ENCODE peak calls at places on chromosomes 2 and 18, in four cellular contexts. One of them, this sample, is unnamed.

GRCh38 chr2:85312404-85312803 is 15.4 kb downstream of the TGOLN2 start:
- DNase-seq in testis: no peak
- DNase-seq in colonic mucosa: no peak
- DNase-seq in PC-9: no peak
- DNase-seq in this sample: no peak

GRCh38 chr2:6922201-6922656 is 5.0 kb downstream of the RNF144A start:
- DNase-seq in PC-9: peak; percentile 70
- DNase-seq in testis: no peak
- DNase-seq in colonic mucosa: no peak
- DNase-seq in this sample: peak; percentile 33

GRCh38 chr2:194819367-194819766 is 837.7 kb upstream of the SLC39A10 start:
- DNase-seq in colonic mucosa: no peak
- DNase-seq in testis: no peak
- DNase-seq in PC-9: no peak
- DNase-seq in this sample: no peak

GRCh38 chr18:23951206-23951605 is 63.3 kb upstream of the TTC39C start:
- DNase-seq in PC-9: no peak
- DNase-seq in testis: no peak
- DNase-seq in colonic mucosa: no peak
- DNase-seq in this sample: no peak

GRCh38 chr2:175981546-175981945 is 20.5 kb downstream of the LNPK start:
- DNase-seq in colonic mucosa: no peak
- DNase-seq in testis: no peak
- DNase-seq in PC-9: no peak
- DNase-seq in this sample: no peak

GRCh38 chr2:232537499-232537898 is 2.0 kb upstream of the CHRNG start:
- DNase-seq in colonic mucosa: no peak
- DNase-seq in testis: no peak
- DNase-seq in PC-9: no peak
- DNase-seq in this sample: no peak

GRCh38 chr18:24731158-24731557 is 270.7 kb downstream of the HRH4 start:
- DNase-seq in colonic mucosa: no peak
- DNase-seq in PC-9: no peak
- DNase-seq in testis: no peak
- DNase-seq in this sample: no peak

GRCh38 chr2:51013870-51014526 is 17.9 kb downstream of the NRXN1 start:
- DNase-seq in testis: no peak
- DNase-seq in colonic mucosa: no peak
- DNase-seq in PC-9: no peak
- DNase-seq in this sample: no peak

GRCh38 chr2:237590272-237591020 is at the start of gene RAB17:
- DNase-seq in colonic mucosa: peak; percentile 91
- DNase-seq in PC-9: peak; percentile 94
- DNase-seq in testis: no peak
- DNase-seq in this sample: no peak

GRCh38 chr2:227143895-227144294 is 20.1 kb downstream of the COL4A4 start:
- DNase-seq in colonic mucosa: no peak
- DNase-seq in PC-9: no peak
- DNase-seq in testis: no peak
- DNase-seq in this sample: no peak

GRCh38 chr2:138775725-138776124 is 4.5 kb downstream of the NXPH2 start:
- DNase-seq in testis: no peak
- DNase-seq in PC-9: no peak
- DNase-seq in colonic mucosa: no peak
- DNase-seq in this sample: no peak

GRCh38 chr18:74796928-74797576 is 199.4 kb downstream of the ZNF407 start:
- DNase-seq in PC-9: no peak
- DNase-seq in colonic mucosa: no peak
- DNase-seq in testis: no peak
- DNase-seq in this sample: peak; percentile 14

GRCh38 chr2:159201321-159202063 is 85.0 kb downstream of the WDSUB1 start:
- DNase-seq in colonic mucosa: no peak
- DNase-seq in PC-9: no peak
- DNase-seq in testis: no peak
- DNase-seq in this sample: no peak

GRCh38 chr2:73925033-73925704 is 1.5 kb upstream of the DGUOK start:
- DNase-seq in colonic mucosa: peak; percentile 81
- DNase-seq in PC-9: no peak
- DNase-seq in testis: peak; percentile 63
- DNase-seq in this sample: no peak

GRCh38 chr2:240586919-240587800 is 626 bp downstream of the CAPN10 start:
- DNase-seq in testis: peak; percentile 33
- DNase-seq in PC-9: peak; percentile 57
- DNase-seq in colonic mucosa: peak; percentile 72
- DNase-seq in this sample: no peak

GRCh38 chr2:32712870-32713269 is 85.0 kb downstream of the TTC27 start:
- DNase-seq in testis: no peak
- DNase-seq in colonic mucosa: no peak
- DNase-seq in PC-9: no peak
- DNase-seq in this sample: no peak

GRCh38 chr2:74440005-74440377 is 1.7 kb downstream of the RTKN start:
- DNase-seq in PC-9: no peak
- DNase-seq in testis: peak; percentile 58
- DNase-seq in colonic mucosa: peak; percentile 63
- DNase-seq in this sample: peak; percentile 30

GRCh38 chr2:73301636-73302035 is 8.3 kb upstream of the EGR4 start:
- DNase-seq in testis: no peak
- DNase-seq in colonic mucosa: no peak
- DNase-seq in PC-9: no peak
- DNase-seq in this sample: no peak

GRCh38 chr18:79381811-79382311 is 13.9 kb upstream of the NFATC1 start:
- DNase-seq in colonic mucosa: no peak
- DNase-seq in testis: peak; percentile 11
- DNase-seq in PC-9: no peak
- DNase-seq in this sample: no peak

GRCh38 chr18:52499646-52500045 is 159.6 kb downstream of the DCC start:
- DNase-seq in testis: no peak
- DNase-seq in PC-9: no peak
- DNase-seq in colonic mucosa: no peak
- DNase-seq in this sample: no peak

GRCh38 chr2:81235601-81236000 is 931.0 kb upstream of the LRRTM1 start:
- DNase-seq in PC-9: no peak
- DNase-seq in testis: no peak
- DNase-seq in colonic mucosa: no peak
- DNase-seq in this sample: no peak

GRCh38 chr2:20015482-20016083 is 3.1 kb upstream of the MATN3 start:
- DNase-seq in testis: no peak
- DNase-seq in colonic mucosa: no peak
- DNase-seq in PC-9: peak; percentile 53
- DNase-seq in this sample: no peak

GRCh38 chr18:75544496-75544895 is 117.0 kb upstream of the SMIM21 start:
- DNase-seq in colonic mucosa: no peak
- DNase-seq in PC-9: no peak
- DNase-seq in testis: no peak
- DNase-seq in this sample: no peak

GRCh38 chr2:200735061-200735460 is 76.6 kb upstream of the BZW1 start:
- DNase-seq in PC-9: no peak
- DNase-seq in testis: no peak
- DNase-seq in colonic mucosa: no peak
- DNase-seq in this sample: no peak

GRCh38 chr2:183149489-183149888 is 25.2 kb downstream of the NUP35 start:
- DNase-seq in PC-9: no peak
- DNase-seq in testis: peak; percentile 18
- DNase-seq in colonic mucosa: no peak
- DNase-seq in this sample: no peak

GRCh38 chr2:132815522-132815921 is 145.5 kb upstream of the LYPD1 start:
- DNase-seq in PC-9: no peak
- DNase-seq in testis: no peak
- DNase-seq in colonic mucosa: no peak
- DNase-seq in this sample: no peak

GRCh38 chr2:121663458-121663857 is 14.2 kb upstream of the CLASP1 start:
- DNase-seq in colonic mucosa: no peak
- DNase-seq in testis: no peak
- DNase-seq in PC-9: no peak
- DNase-seq in this sample: no peak

GRCh38 chr18:55907352-55908045 is 319.5 kb upstream of the TCF4 start:
- DNase-seq in testis: peak; percentile 22
- DNase-seq in PC-9: no peak
- DNase-seq in colonic mucosa: no peak
- DNase-seq in this sample: no peak

GRCh38 chr2:8986327-8986976 is 17.0 kb downstream of the MBOAT2 start:
- DNase-seq in testis: no peak
- DNase-seq in colonic mucosa: no peak
- DNase-seq in PC-9: no peak
- DNase-seq in this sample: peak; percentile 54

GRCh38 chr2:7011376-7012083 is 94.3 kb downstream of the RNF144A start:
- DNase-seq in PC-9: no peak
- DNase-seq in colonic mucosa: no peak
- DNase-seq in testis: no peak
- DNase-seq in this sample: no peak

GRCh38 chr2:38444247-38444646 is 67.2 kb upstream of the ATL2 start:
- DNase-seq in colonic mucosa: no peak
- DNase-seq in testis: no peak
- DNase-seq in PC-9: peak; percentile 77
- DNase-seq in this sample: no peak

GRCh38 chr2:77977486-77978063 is 455.4 kb upstream of the LRRTM4 start:
- DNase-seq in colonic mucosa: no peak
- DNase-seq in testis: no peak
- DNase-seq in PC-9: no peak
- DNase-seq in this sample: peak; percentile 11

GRCh38 chr2:230137902-230138539 is 69.3 kb upstream of the SLC16A14 start:
- DNase-seq in testis: no peak
- DNase-seq in PC-9: peak; percentile 48
- DNase-seq in colonic mucosa: no peak
- DNase-seq in this sample: no peak

GRCh38 chr2:134692461-134692860 is 26.3 kb downstream of the TMEM163 start:
- DNase-seq in testis: no peak
- DNase-seq in PC-9: no peak
- DNase-seq in colonic mucosa: no peak
- DNase-seq in this sample: no peak

GRCh38 chr2:192195548-192196418 is 1.1 kb upstream of the TMEFF2 start:
- DNase-seq in colonic mucosa: no peak
- DNase-seq in PC-9: no peak
- DNase-seq in testis: peak; percentile 38
- DNase-seq in this sample: peak; percentile 24
- H3K4me1 ChIP-seq in colonic mucosa: peaks cover 12% of the 10 kb centered on the region
- H3K4me1 ChIP-seq in PC-9: no peaks in the 10 kb centered on the region
- H3K4me1 ChIP-seq in testis: no peaks in the 10 kb centered on the region
- H3K4me1 ChIP-seq in this sample: no peaks in the 10 kb centered on the region

GRCh38 chr2:65386340-65386739 is 46.1 kb downstream of the SPRED2 start:
- DNase-seq in PC-9: no peak
- DNase-seq in colonic mucosa: no peak
- DNase-seq in testis: no peak
- DNase-seq in this sample: no peak
- H3K4me1 ChIP-seq in PC-9: peaks cover 43% of the 10 kb centered on the region
- H3K4me1 ChIP-seq in colonic mucosa: peaks cover 22% of the 10 kb centered on the region
- H3K4me1 ChIP-seq in testis: peaks cover 30% of the 10 kb centered on the region
- H3K4me1 ChIP-seq in this sample: no peaks in the 10 kb centered on the region

GRCh38 chr2:113112438-113112837 is 15.0 kb upstream of the IL1RN start:
- DNase-seq in testis: no peak
- DNase-seq in colonic mucosa: no peak
- DNase-seq in PC-9: no peak
- DNase-seq in this sample: no peak

GRCh38 chr2:113114224-113114945 is 13.0 kb upstream of the IL1RN start:
- DNase-seq in testis: no peak
- DNase-seq in PC-9: no peak
- DNase-seq in colonic mucosa: no peak
- DNase-seq in this sample: no peak

GRCh38 chr2:113111823-113112287 is 15.5 kb upstream of the IL1RN start:
- DNase-seq in colonic mucosa: no peak
- DNase-seq in testis: no peak
- DNase-seq in PC-9: peak; percentile 53
- DNase-seq in this sample: no peak

GRCh38 chr2:113114996-113115395 is 12.4 kb upstream of the IL1RN start:
- DNase-seq in colonic mucosa: no peak
- DNase-seq in PC-9: no peak
- DNase-seq in testis: no peak
- DNase-seq in this sample: no peak

GRCh38 chr2:113113794-113114193 is 13.6 kb upstream of the IL1RN start:
- DNase-seq in PC-9: no peak
- DNase-seq in colonic mucosa: no peak
- DNase-seq in testis: no peak
- DNase-seq in this sample: no peak
- H3K4me1 ChIP-seq in PC-9: peaks cover 32% of the 10 kb centered on the region
- H3K4me1 ChIP-seq in colonic mucosa: no peaks in the 10 kb centered on the region
- H3K4me1 ChIP-seq in testis: no peaks in the 10 kb centered on the region
- H3K4me1 ChIP-seq in this sample: no peaks in the 10 kb centered on the region

DNA sequence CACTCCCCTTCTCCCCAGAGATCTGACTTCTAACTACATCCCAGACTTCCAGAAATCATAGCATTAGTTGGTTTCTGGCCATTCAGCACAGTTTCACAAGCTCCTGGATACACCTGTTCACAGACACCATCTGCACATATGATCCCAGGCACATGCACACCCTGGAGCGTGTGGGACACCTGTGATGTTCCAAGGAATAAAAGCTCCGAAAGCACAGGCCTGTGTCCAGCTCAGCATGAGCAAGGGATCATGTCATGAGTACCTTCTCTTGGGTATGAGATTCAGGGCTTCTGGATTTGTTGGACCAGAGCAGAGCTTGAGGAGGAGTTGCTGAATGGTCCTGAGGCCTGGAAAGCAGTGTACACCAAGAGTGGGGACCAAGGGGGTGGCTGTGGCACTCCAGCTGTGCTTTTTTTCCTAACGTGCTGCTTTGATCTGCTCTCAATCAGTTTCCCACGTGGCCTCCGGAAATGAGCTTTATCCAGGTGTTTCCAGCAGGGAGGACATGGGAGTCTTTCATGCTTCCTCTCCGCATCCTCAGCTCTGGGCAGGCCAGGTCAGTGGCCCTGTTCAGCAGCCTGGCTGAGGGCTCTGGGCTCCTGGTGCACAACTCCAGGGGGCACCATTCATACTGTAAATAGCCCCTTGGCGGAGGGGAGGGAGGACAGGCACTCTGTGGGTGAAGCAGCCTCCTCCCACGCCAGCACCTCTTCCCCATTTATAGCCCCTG is 1.8 kb downstream of the DYSF start:
- DNase-seq in colonic mucosa: no peak
- DNase-seq in testis: no peak
- DNase-seq in PC-9: no peak
- DNase-seq in this sample: no peak
- H3K4me1 ChIP-seq in colonic mucosa: peaks cover 4% of the 10 kb centered on the region
- H3K4me1 ChIP-seq in testis: peaks cover 14% of the 10 kb centered on the region
- H3K4me1 ChIP-seq in PC-9: peaks cover 87% of the 10 kb centered on the region
- H3K4me1 ChIP-seq in this sample: no peaks in the 10 kb centered on the region